ENCODE peak calls at places on chromosomes 7 and 10, in ten cellular contexts. J, G, H, I, W, P, E, Q, A and Y are unnamed samples.

GRCh38 chr7:27161214-27161720 is 4.1 kb downstream of the HOXA9 start:
- DNase-seq in J (no peak), G (no peak), H (peak; percentile 51), I (no peak), W (no peak), P (no peak), E (no peak), Q (no peak), A (no peak), Y (no peak)

GRCh38 chr7:87480386-87480785 is 4.9 kb upstream of the ABCB4 start:
- DNase-seq in J (no peak), G (no peak), H (peak; percentile 30), I (no peak), W (no peak), P (no peak), E (no peak), Q (no peak), A (no peak), Y (no peak)

GRCh38 chr10:28719789-28720436 is 42.6 kb downstream of the BAMBI start:
- DNase-seq in J (no peak), G (no peak), H (peak; percentile 4), I (no peak), W (peak; percentile 1), P (peak; percentile 47), E (peak; percentile 71), Q (no peak), A (no peak), Y (no peak)

GRCh38 chr10:71811351-71811750 is 38.0 kb upstream of the VSIR start:
- DNase-seq in J (no peak), G (no peak), H (no peak), I (no peak), W (no peak), P (no peak), E (no peak), Q (no peak), A (no peak), Y (no peak)

GRCh38 chr10:73717564-73717963 is 19.7 kb upstream of the AGAP5 start:
- DNase-seq in J (no peak), G (peak; percentile 20), H (no peak), I (no peak), W (no peak), P (no peak), E (no peak), Q (no peak), A (no peak), Y (no peak)

GRCh38 chr7:36048141-36048901 is 104.7 kb upstream of the EEPD1 start:
- DNase-seq in J (no peak), G (no peak), H (peak; percentile 89), I (peak; percentile 83), W (no peak), P (peak; percentile 74), E (peak; percentile 83), Q (peak; percentile 58), A (no peak), Y (no peak)

GRCh38 chr10:74842301-74842700 is 15.9 kb downstream of the KAT6B start:
- DNase-seq in J (no peak), G (no peak), H (peak; percentile 53), I (no peak), W (no peak), P (no peak), E (peak; percentile 37), Q (no peak), A (no peak), Y (no peak)

GRCh38 chr7:106568680-106569499 is 92.1 kb downstream of the CCDC71L start:
- DNase-seq in J (peak; percentile 40), G (no peak), H (peak; percentile 82), I (peak; percentile 85), W (peak; percentile 52), P (peak; percentile 73), E (peak; percentile 85), Q (peak; percentile 80), A (no peak), Y (peak; percentile 13)

GRCh38 chr10:13891542-13892431 is 305.0 kb downstream of the PRPF18 start:
- DNase-seq in J (no peak), G (no peak), H (peak; percentile 62), I (no peak), W (no peak), P (no peak), E (no peak), Q (peak; percentile 93), A (peak; percentile 36), Y (no peak)

GRCh38 chr10:121189092-121189491 is 337.9 kb downstream of the WDR11 start:
- DNase-seq in J (no peak), G (no peak), H (no peak), I (no peak), W (no peak), P (no peak), E (no peak), Q (no peak), A (no peak), Y (no peak)

GRCh38 chr10:133532871-133533270 is 5.7 kb downstream of the CYP2E1 start:
- DNase-seq in J (no peak), G (no peak), H (no peak), I (no peak), W (no peak), P (no peak), E (no peak), Q (no peak), A (no peak), Y (no peak)

GRCh38 chr10:133528845-133529575 is 1.8 kb downstream of the CYP2E1 start:
- DNase-seq in J (no peak), G (no peak), H (peak; percentile 35), I (no peak), W (no peak), P (no peak), E (peak; percentile 6), Q (peak; percentile 54), A (no peak), Y (no peak)

GRCh38 chr10:133529576-133529946 is 2.4 kb downstream of the CYP2E1 start:
- DNase-seq in J (no peak), G (no peak), H (no peak), I (no peak), W (no peak), P (no peak), E (no peak), Q (no peak), A (no peak), Y (no peak)

GRCh38 chr10:133528296-133528844 is 1.2 kb downstream of the CYP2E1 start:
- DNase-seq in J (no peak), G (no peak), H (peak; percentile 41), I (peak; percentile 18), W (no peak), P (no peak), E (peak; percentile 2), Q (no peak), A (no peak), Y (no peak)

DNA sequence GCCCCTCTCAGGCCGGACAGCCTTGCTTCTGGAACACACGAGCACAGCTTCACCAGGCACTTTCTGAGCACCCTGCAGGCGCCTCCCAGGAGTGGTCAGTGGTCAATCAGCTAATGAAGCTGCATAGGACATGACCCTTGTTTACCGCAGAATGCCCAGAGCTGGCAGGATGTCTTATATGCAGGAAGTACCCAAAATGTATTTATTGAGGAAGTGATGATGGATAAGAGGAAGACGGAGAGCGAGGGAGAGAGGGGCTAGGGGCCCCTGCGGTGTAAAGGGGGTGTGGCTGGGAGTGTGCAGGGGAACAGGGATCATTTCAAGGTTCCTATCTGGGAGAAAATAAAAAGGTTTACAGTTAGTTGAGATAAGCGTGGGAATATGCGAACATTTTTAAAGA is 3.3 kb downstream of the CYP2E1 start:
- DNase-seq in J (no peak), G (no peak), H (no peak), I (no peak), W (no peak), P (no peak), E (no peak), Q (no peak), A (no peak), Y (no peak)
- H3K9me3 ChIP-seq in J (peaks cover 93% of the 10 kb centered on the region), G (no peaks in the 10 kb centered on the region), H (no peaks in the 10 kb centered on the region), I (peaks cover 3% of the 10 kb centered on the region), W (no peaks in the 10 kb centered on the region), P (no peaks in the 10 kb centered on the region), E (no peaks in the 10 kb centered on the region), Q (no peaks in the 10 kb centered on the region), A (no peaks in the 10 kb centered on the region), Y (no peaks in the 10 kb centered on the region)

GRCh38 chr10:42953684-42954674 is 122.9 kb upstream of the RET start:
- DNase-seq in J (no peak), G (no peak), H (no peak), I (no peak), W (no peak), P (no peak), E (no peak), Q (no peak), A (no peak), Y (no peak)

GRCh38 chr10:42952931-42953683 is 123.8 kb upstream of the RET start:
- DNase-seq in J (peak; percentile 27), G (no peak), H (no peak), I (no peak), W (no peak), P (no peak), E (no peak), Q (no peak), A (no peak), Y (no peak)

GRCh38 chr10:42951486-42952251 is 125.2 kb upstream of the RET start:
- DNase-seq in J (peak; percentile 78), G (no peak), H (peak; percentile 6), I (no peak), W (no peak), P (no peak), E (no peak), Q (no peak), A (peak; percentile 51), Y (no peak)

GRCh38 chr10:42950606-42951485 is 126.0 kb upstream of the RET start:
- DNase-seq in J (peak; percentile 31), G (no peak), H (no peak), I (no peak), W (no peak), P (no peak), E (no peak), Q (no peak), A (no peak), Y (no peak)

GRCh38 chr10:42952358-42952757 is 124.5 kb upstream of the RET start:
- DNase-seq in J (peak; percentile 92), G (no peak), H (peak; percentile 26), I (peak; percentile 4), W (peak; percentile 40), P (peak; percentile 8), E (no peak), Q (no peak), A (peak; percentile 48), Y (peak; percentile 9)
- H3K9ac ChIP-seq in J (no peak overlapping the region), G (no peak overlapping the region), H (no peak overlapping the region), I (no peak overlapping the region), W (peak overlapping the region; percentile 10), P (no peak overlapping the region), E (no peak overlapping the region), Q (no peak overlapping the region), A (peak overlapping the region; percentile 21), Y (no peak overlapping the region)

DNA sequence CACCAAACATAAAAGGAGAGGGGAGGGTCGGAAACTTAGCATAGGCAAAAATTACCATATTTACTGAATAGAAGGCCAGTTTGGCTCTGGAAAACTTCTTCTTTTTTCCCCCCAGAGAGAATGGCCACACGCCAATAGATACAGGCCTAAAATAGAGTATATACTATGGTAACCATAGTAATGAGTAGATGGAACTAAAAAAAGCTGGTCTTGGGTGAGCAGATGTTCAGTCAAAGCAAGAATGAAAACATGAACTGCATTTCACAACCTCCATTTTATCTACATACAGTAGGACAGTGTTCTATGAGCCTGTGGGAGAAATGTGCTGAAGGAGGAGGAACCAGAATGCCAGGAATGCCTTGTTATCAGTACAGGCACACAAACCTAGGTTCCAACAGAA is 141.7 kb upstream of the SEMA3A start:
- DNase-seq in J (no peak), G (peak; percentile 37), H (no peak), I (no peak), W (no peak), P (peak; percentile 72), E (peak; percentile 88), Q (no peak), A (no peak), Y (no peak)
- H3K4me2 ChIP-seq in J (no peak overlapping the region), G (peak overlapping the region; percentile 45), H (no peak overlapping the region), I (no peak overlapping the region), W (no peak overlapping the region), P (no peak overlapping the region), E (no peak overlapping the region), Q (no peak overlapping the region), A (no peak overlapping the region), Y (no peak overlapping the region)

GRCh38 chr7:111852081-111852480 is 289.8 kb upstream of the IMMP2L start:
- DNase-seq in J (no peak), G (no peak), H (no peak), I (no peak), W (no peak), P (no peak), E (no peak), Q (no peak), A (no peak), Y (no peak)
- H3K9me3 ChIP-seq in J (no peaks in the 10 kb centered on the region), G (no peaks in the 10 kb centered on the region), H (no peaks in the 10 kb centered on the region), I (peaks cover 3% of the 10 kb centered on the region), W (no peaks in the 10 kb centered on the region), P (no peaks in the 10 kb centered on the region), E (peaks cover 3% of the 10 kb centered on the region), Q (no peaks in the 10 kb centered on the region), A (peaks cover 11% of the 10 kb centered on the region), Y (no peaks in the 10 kb centered on the region)